ENCODE peak calls at places on chromosomes 7 and 10, in six cellular contexts. C is A549, U is GM12878, E is H1, H is HepG2, X is K562. J is an unnamed sample.
A peak's percentile ranks its signal among the peaks of the same experiment; 100 is the strongest.

GRCh38 chr7:19117081-19117869 is at the start of gene TWIST1:
- DNase-seq in E (peak; percentile 80), H (no peak), C (peak; percentile 41), U (no peak), X (no peak), J (peak; percentile 96)

GRCh38 chr7:91266067-91266930 is 2.1 kb downstream of the FZD1 start:
- DNase-seq in H (no peak), X (no peak), C (no peak), E (peak; percentile 56), U (no peak), J (peak; percentile 30)

GRCh38 chr7:16298221-16298620 is 123.1 kb downstream of the CRPPA start:
- DNase-seq in C (no peak), X (no peak), E (no peak), H (no peak), U (no peak), J (no peak)

GRCh38 chr10:33248638-33249037 is 85.8 kb downstream of the NRP1 start:
- DNase-seq in C (no peak), U (no peak), H (no peak), X (no peak), E (no peak), J (no peak)

GRCh38 chr10:35781643-35782035 is 139.5 kb upstream of the FZD8 start:
- DNase-seq in C (peak; percentile 28), U (no peak), E (peak; percentile 58), H (peak; percentile 30), X (peak; percentile 47), J (peak; percentile 9)

GRCh38 chr7:135684134-135684533 is 21.8 kb downstream of the STMP1 start:
- DNase-seq in X (no peak), H (no peak), E (no peak), C (no peak), U (no peak), J (no peak)

GRCh38 chr7:32476816-32477648 is 13.1 kb downstream of the LSM5 start:
- DNase-seq in X (no peak), U (no peak), C (no peak), E (no peak), H (no peak), J (no peak)

GRCh38 chr10:73908853-73909611 is 1.9 kb upstream of the PLAU start:
- DNase-seq in E (no peak), H (peak; percentile 35), X (peak; percentile 91), U (peak; percentile 63), C (peak; percentile 93), J (no peak)

GRCh38 chr10:11403116-11403515 is 208.3 kb downstream of the USP6NL start:
- DNase-seq in X (no peak), E (no peak), C (no peak), H (no peak), U (no peak), J (no peak)

GRCh38 chr10:113979378-113979777 is 64.3 kb upstream of the ADRB1 start:
- DNase-seq in E (no peak), U (no peak), H (no peak), C (no peak), X (no peak), J (no peak)

GRCh38 chr7:43170571-43170970 is 58.1 kb downstream of the HECW1 start:
- DNase-seq in X (no peak), E (no peak), C (no peak), H (no peak), U (no peak), J (no peak)

GRCh38 chr10:85959239-85959638 is 407.4 kb downstream of the GRID1 start:
- DNase-seq in U (no peak), X (no peak), C (no peak), E (no peak), H (no peak), J (no peak)

GRCh38 chr10:66639351-66639750 is 286.5 kb upstream of the LRRTM3 start:
- DNase-seq in X (no peak), C (no peak), E (no peak), H (no peak), U (no peak), J (no peak)

GRCh38 chr7:90211391-90212148 is at the start of gene STEAP2:
- DNase-seq in X (peak; percentile 46), H (peak; percentile 81), E (peak; percentile 90), C (peak; percentile 94), U (no peak), J (peak; percentile 96)

GRCh38 chr10:97321032-97321806 is 2.1 kb downstream of the FRAT1 start:
- DNase-seq in E (peak; percentile 67), H (no peak), C (no peak), X (no peak), U (no peak), J (no peak)
- TF ChIP-seq CHD2 in E (no peak), H (no peak), C (no peak), X (no peak), U (no peak), J (no peak)

DNA sequence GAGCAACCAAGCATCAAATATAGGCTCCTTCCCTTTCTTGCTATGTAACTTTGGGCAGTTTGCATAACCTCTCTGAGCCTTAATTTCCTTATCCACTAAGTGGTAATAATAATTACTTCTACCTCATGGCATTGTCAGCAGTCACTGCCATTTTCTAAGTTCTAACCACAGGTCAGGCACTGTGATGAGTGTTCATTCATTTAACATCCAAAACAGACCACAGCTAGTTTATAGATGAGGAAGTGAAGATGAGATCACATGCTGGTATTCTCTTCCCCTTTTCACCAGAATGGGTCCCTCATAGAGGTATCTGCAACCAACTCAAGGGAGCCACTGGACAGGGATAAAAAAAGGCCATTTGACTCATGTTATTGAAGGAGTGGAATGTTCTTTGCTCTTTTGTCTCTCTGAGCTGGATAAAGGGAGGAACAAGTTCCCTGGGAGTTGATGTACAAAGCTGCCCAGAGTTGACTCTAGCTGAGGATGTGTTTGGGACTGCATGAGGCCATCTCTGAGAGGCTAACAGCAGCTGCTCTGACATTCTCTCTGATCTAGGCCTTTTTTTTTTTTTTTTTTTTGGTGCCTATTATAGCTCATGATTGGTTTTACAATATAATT is 65.0 kb downstream of the DNAJC12 start:
- DNase-seq in U (peak; percentile 90), C (no peak), H (no peak), X (no peak), E (no peak), J (no peak)
- TF ChIP-seq MAX in U (no peak), C (no peak), H (no peak), X (no peak), E (no peak), J (no peak)

GRCh38 chr10:48309711-48310226 is 3.3 kb downstream of the MAPK8 start:
- DNase-seq in X (peak; percentile 35), H (peak; percentile 41), C (peak; percentile 18), E (no peak), U (no peak), J (peak; percentile 25)
- TF ChIP-seq CHD2 in X (no peak), H (no peak), C (no peak), E (no peak), U (no peak), J (no peak)

DNA sequence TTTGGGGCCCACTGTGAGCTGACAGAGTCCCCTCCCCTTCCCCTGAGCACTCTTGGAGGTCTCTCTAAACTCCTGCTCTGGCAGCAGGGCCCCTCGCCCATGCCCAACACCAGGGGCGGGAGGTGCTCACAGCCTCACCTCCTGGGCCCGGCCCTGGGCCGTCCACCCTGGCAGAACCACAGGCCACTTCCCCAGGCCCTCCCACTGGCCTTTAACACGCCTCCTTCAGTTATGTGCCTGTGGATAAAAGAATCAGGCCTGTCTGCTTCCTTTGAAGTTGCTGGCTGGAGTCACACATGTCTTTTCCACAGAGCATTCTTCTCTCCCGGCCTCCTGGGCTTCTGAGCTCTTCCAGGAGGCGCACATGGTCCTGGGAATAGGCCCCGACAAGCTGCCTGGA is 10.2 kb downstream of the MYL10 start:
- DNase-seq in E (no peak), C (no peak), H (no peak), U (no peak), X (no peak), J (peak; percentile 49)
- TF ChIP-seq MAX in E (no peak), C (no peak), H (no peak), U (no peak), X (no peak), J (no peak)

GRCh38 chr7:149831730-149832219 is 6.4 kb upstream of the ZNF862 start:
- DNase-seq in H (no peak), C (no peak), X (no peak), U (no peak), E (no peak), J (no peak)
- TF ChIP-seq CHD2 in H (no peak), C (no peak), X (no peak), U (no peak), E (no peak), J (no peak)

DNA sequence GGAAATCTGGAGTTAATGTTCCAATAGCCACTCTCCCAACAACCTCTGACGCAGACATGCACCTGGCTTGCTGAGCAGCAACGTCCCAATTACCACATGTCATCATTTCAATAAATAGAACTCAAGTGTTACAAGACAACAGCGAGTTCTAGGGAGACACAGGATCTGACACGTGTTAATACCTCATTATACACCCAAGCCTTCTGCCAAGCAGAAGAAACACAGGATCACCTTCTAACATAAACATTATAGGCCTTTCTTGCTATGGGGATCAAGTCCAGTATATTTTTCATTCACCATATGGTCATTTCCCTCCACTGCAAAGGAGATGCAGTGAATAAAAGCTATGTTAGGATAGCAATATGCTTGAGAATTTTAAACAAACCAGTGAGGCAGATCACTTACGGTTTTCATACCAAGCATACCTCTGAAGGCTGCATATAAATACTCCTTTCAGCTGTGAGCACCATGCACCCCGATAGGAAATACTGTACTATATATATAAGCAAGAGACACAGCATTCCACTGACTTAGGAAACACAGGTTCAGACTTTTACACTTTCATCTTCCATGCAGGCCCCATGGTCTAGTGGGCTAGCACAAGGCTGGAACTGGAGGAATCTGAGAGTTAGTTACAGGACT is 74.2 kb downstream of the JAZF1 start:
- DNase-seq in H (no peak), C (no peak), U (no peak), X (no peak), E (no peak), J (no peak)
- TF ChIP-seq MAX in H (no peak), C (no peak), U (no peak), X (no peak), E (no peak), J (no peak)

GRCh38 chr7:151927540-151927939 is 28.7 kb upstream of the GALNTL5 start:
- DNase-seq in C (no peak), X (no peak), E (no peak), U (no peak), H (no peak), J (no peak)
- TF ChIP-seq CHD2 in C (no peak), X (no peak), E (no peak), U (no peak), H (no peak), J (no peak)

DNA sequence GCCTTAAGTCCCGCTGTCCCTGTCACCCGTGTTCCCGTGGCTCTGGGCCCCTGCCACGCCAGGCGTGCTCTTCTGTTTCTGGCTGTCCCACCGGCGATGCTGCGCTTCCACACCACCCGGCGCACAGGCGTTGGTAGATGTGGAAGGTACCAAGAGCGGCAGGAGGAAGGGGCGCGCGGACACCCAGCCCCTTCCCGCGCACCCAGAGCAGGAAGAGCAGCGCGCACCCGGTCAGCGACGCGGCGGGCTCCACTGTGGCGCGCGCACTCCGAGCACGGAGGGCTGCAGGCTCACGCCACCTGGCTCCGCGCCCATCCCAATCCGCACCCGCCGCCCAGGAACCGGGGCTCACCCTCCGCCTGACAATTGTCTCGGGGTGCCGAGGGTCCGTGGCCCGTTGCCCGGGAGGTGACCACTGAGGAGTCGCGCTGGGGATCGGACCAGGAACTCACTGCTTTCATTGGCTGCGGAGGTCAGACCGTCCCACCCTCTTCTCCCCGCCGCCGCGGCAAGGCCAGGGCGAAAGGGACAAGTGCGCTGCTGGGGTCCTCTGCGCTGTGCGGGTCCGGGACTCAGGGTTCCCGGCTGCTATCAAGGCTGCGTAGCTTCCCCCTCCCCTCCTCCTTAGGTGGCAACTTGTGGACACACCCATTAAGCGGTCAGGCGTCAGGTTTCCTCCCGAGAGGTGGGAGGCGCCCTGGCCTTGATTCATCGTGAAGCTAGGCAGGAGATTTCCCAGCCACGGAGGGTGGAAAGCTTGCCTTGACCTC is 121.6 kb upstream of the ZNF92 start:
- DNase-seq in H (peak; percentile 53), E (peak; percentile 85), C (peak; percentile 83), X (peak; percentile 82), U (peak; percentile 27), J (peak; percentile 98)
- TF ChIP-seq MAX in H (peak; percentile 79), E (peak; percentile 48), C (peak; percentile 56), X (peak; percentile 12), U (no peak), J (peak; percentile 57)